ENCODE peak calls at places on chromosome 18, in five cellular contexts. One of them, this sample, is unnamed.

GRCh38 chr18:11392292-11392691 is 217.1 kb upstream of the SLC35G4 start:
- DNase-seq in heart left ventricle: no peak
- DNase-seq in stimulated activated CD8-positive, alpha-beta memory T cell treated with anti-CD3 and anti-CD28 coated beads, Interleukin-2, amount 100 ng/mL, for 48 hours: no peak
- DNase-seq in D341Med: no peak
- DNase-seq in fibroblast of pulmonary artery: no peak
- DNase-seq in this sample: peak

GRCh38 chr18:39870586-39870985 is 2084.4 kb upstream of the PIK3C3 start:
- DNase-seq in heart left ventricle: no peak
- DNase-seq in stimulated activated CD8-positive, alpha-beta memory T cell treated with anti-CD3 and anti-CD28 coated beads, Interleukin-2, amount 100 ng/mL, for 48 hours: no peak
- DNase-seq in D341Med: no peak
- DNase-seq in fibroblast of pulmonary artery: no peak
- DNase-seq in this sample: no peak

GRCh38 chr18:76557026-76557575 is 62.1 kb upstream of the ZNF516 start:
- DNase-seq in heart left ventricle: no peak
- DNase-seq in stimulated activated CD8-positive, alpha-beta memory T cell treated with anti-CD3 and anti-CD28 coated beads, Interleukin-2, amount 100 ng/mL, for 48 hours: no peak
- DNase-seq in D341Med: no peak
- DNase-seq in fibroblast of pulmonary artery: no peak
- DNase-seq in this sample: no peak

GRCh38 chr18:34780856-34781255 is 70.8 kb downstream of the DTNA start:
- DNase-seq in heart left ventricle: no peak
- DNase-seq in stimulated activated CD8-positive, alpha-beta memory T cell treated with anti-CD3 and anti-CD28 coated beads, Interleukin-2, amount 100 ng/mL, for 48 hours: no peak
- DNase-seq in D341Med: no peak
- DNase-seq in fibroblast of pulmonary artery: no peak
- DNase-seq in this sample: no peak

GRCh38 chr18:24506175-24506574 is 45.7 kb downstream of the HRH4 start:
- DNase-seq in heart left ventricle: no peak
- DNase-seq in stimulated activated CD8-positive, alpha-beta memory T cell treated with anti-CD3 and anti-CD28 coated beads, Interleukin-2, amount 100 ng/mL, for 48 hours: no peak
- DNase-seq in D341Med: no peak
- DNase-seq in fibroblast of pulmonary artery: no peak
- DNase-seq in this sample: no peak

GRCh38 chr18:31396796-31397195 is 20.2 kb downstream of the DSG4 start:
- DNase-seq in heart left ventricle: no peak
- DNase-seq in stimulated activated CD8-positive, alpha-beta memory T cell treated with anti-CD3 and anti-CD28 coated beads, Interleukin-2, amount 100 ng/mL, for 48 hours: no peak
- DNase-seq in D341Med: no peak
- DNase-seq in fibroblast of pulmonary artery: no peak
- DNase-seq in this sample: no peak

GRCh38 chr18:76528477-76529432 is 33.7 kb upstream of the ZNF516 start:
- DNase-seq in heart left ventricle: peak
- DNase-seq in stimulated activated CD8-positive, alpha-beta memory T cell treated with anti-CD3 and anti-CD28 coated beads, Interleukin-2, amount 100 ng/mL, for 48 hours: no peak
- DNase-seq in D341Med: no peak
- DNase-seq in fibroblast of pulmonary artery: peak
- DNase-seq in this sample: no peak

GRCh38 chr18:38811209-38811608 is 1245.6 kb upstream of the CELF4 start:
- DNase-seq in heart left ventricle: no peak
- DNase-seq in stimulated activated CD8-positive, alpha-beta memory T cell treated with anti-CD3 and anti-CD28 coated beads, Interleukin-2, amount 100 ng/mL, for 48 hours: no peak
- DNase-seq in D341Med: no peak
- DNase-seq in fibroblast of pulmonary artery: no peak
- DNase-seq in this sample: no peak

GRCh38 chr18:21484851-21485636 is 115.5 kb downstream of the ESCO1 start:
- DNase-seq in heart left ventricle: no peak
- DNase-seq in stimulated activated CD8-positive, alpha-beta memory T cell treated with anti-CD3 and anti-CD28 coated beads, Interleukin-2, amount 100 ng/mL, for 48 hours: no peak
- DNase-seq in D341Med: no peak
- DNase-seq in fibroblast of pulmonary artery: peak
- DNase-seq in this sample: peak

GRCh38 chr18:23460285-23461273 is 7.5 kb downstream of the RIOK3 start:
- DNase-seq in heart left ventricle: no peak
- DNase-seq in stimulated activated CD8-positive, alpha-beta memory T cell treated with anti-CD3 and anti-CD28 coated beads, Interleukin-2, amount 100 ng/mL, for 48 hours: no peak
- DNase-seq in D341Med: no peak
- DNase-seq in fibroblast of pulmonary artery: no peak
- DNase-seq in this sample: no peak

GRCh38 chr18:33735428-33735827 is 157.4 kb downstream of the ASXL3 start:
- DNase-seq in heart left ventricle: no peak
- DNase-seq in stimulated activated CD8-positive, alpha-beta memory T cell treated with anti-CD3 and anti-CD28 coated beads, Interleukin-2, amount 100 ng/mL, for 48 hours: no peak
- DNase-seq in D341Med: peak
- DNase-seq in fibroblast of pulmonary artery: no peak
- DNase-seq in this sample: no peak

GRCh38 chr18:21303913-21304312 is 61.9 kb downstream of the GREB1L start:
- DNase-seq in heart left ventricle: no peak
- DNase-seq in stimulated activated CD8-positive, alpha-beta memory T cell treated with anti-CD3 and anti-CD28 coated beads, Interleukin-2, amount 100 ng/mL, for 48 hours: no peak
- DNase-seq in D341Med: no peak
- DNase-seq in fibroblast of pulmonary artery: no peak
- DNase-seq in this sample: no peak

GRCh38 chr18:32135595-32135994 is 43.9 kb downstream of the RNF138 start:
- DNase-seq in heart left ventricle: no peak
- DNase-seq in stimulated activated CD8-positive, alpha-beta memory T cell treated with anti-CD3 and anti-CD28 coated beads, Interleukin-2, amount 100 ng/mL, for 48 hours: no peak
- DNase-seq in D341Med: no peak
- DNase-seq in fibroblast of pulmonary artery: no peak
- DNase-seq in this sample: no peak

GRCh38 chr18:1663879-1664705 is 759.4 kb downstream of the ADCYAP1 start:
- DNase-seq in heart left ventricle: peak
- DNase-seq in stimulated activated CD8-positive, alpha-beta memory T cell treated with anti-CD3 and anti-CD28 coated beads, Interleukin-2, amount 100 ng/mL, for 48 hours: peak
- DNase-seq in D341Med: peak
- DNase-seq in fibroblast of pulmonary artery: peak
- DNase-seq in this sample: peak

GRCh38 chr18:32308493-32309120 is 118.8 kb downstream of the MEP1B start:
- DNase-seq in heart left ventricle: no peak
- DNase-seq in stimulated activated CD8-positive, alpha-beta memory T cell treated with anti-CD3 and anti-CD28 coated beads, Interleukin-2, amount 100 ng/mL, for 48 hours: no peak
- DNase-seq in D341Med: no peak
- DNase-seq in fibroblast of pulmonary artery: peak
- DNase-seq in this sample: peak

GRCh38 chr18:23593720-23594119 is 7.4 kb upstream of the NPC1 start:
- DNase-seq in heart left ventricle: no peak
- DNase-seq in stimulated activated CD8-positive, alpha-beta memory T cell treated with anti-CD3 and anti-CD28 coated beads, Interleukin-2, amount 100 ng/mL, for 48 hours: no peak
- DNase-seq in D341Med: no peak
- DNase-seq in fibroblast of pulmonary artery: peak
- DNase-seq in this sample: peak

GRCh38 chr18:3442894-3443293 is 7.1 kb upstream of the TGIF1 start:
- DNase-seq in heart left ventricle: no peak
- DNase-seq in stimulated activated CD8-positive, alpha-beta memory T cell treated with anti-CD3 and anti-CD28 coated beads, Interleukin-2, amount 100 ng/mL, for 48 hours: no peak
- DNase-seq in D341Med: no peak
- DNase-seq in fibroblast of pulmonary artery: no peak
- DNase-seq in this sample: no peak

This sample was measured in endothelial cell of umbilical vein.